ENCODE peak calls at places on chromosomes 11 and 22, in seven cellular contexts. Q is stimulated activated CD4-positive, alpha-beta T cell treated with anti-CD3 and anti-CD28 coated beads, Interleukin-15, amount 100 ng/mL, for 1 hour; L is HFF-Myc; U is anterior cingulate cortex; C is lung; Y is astrocyte of the spinal cord; N is GF-D8. B is an unnamed sample.

GRCh38 chr11:43576834-43577521 is 103.6 kb upstream of the HSD17B12 start:
- DNase-seq in L (no peak), C (no peak), Y (peak), N (no peak), U (no peak), Q (no peak), B (peak)

GRCh38 chr11:75625970-75626691 is 42.7 kb downstream of the MAP6 start:
- DNase-seq in N (no peak), Y (peak), C (peak), U (no peak), L (peak), Q (no peak), B (peak)

GRCh38 chr11:6298605-6299004 is 21.7 kb downstream of the CAVIN3 start:
- DNase-seq in C (no peak), Y (no peak), L (no peak), N (no peak), U (no peak), Q (no peak), B (no peak)

GRCh38 chr22:37455896-37456295 is 28.6 kb upstream of the ELFN2 start:
- DNase-seq in U (no peak), L (no peak), N (no peak), Y (no peak), Q (no peak), C (no peak), B (no peak)

GRCh38 chr22:33873186-33873585 is 47.1 kb downstream of the LARGE1 start:
- DNase-seq in Q (no peak), C (no peak), U (no peak), N (no peak), L (no peak), Y (no peak), B (no peak)

GRCh38 chr11:12187399-12187798 is 77.0 kb downstream of the MICAL2 start:
- DNase-seq in L (no peak), C (no peak), N (no peak), Y (peak), U (no peak), Q (no peak), B (peak)

GRCh38 chr11:120568572-120569307 is 57.2 kb downstream of the GRIK4 start:
- DNase-seq in Y (no peak), U (no peak), N (no peak), C (no peak), Q (no peak), L (no peak), B (no peak)

GRCh38 chr11:73376803-73377629 is 817 bp downstream of the RELT start:
- DNase-seq in U (peak), C (peak), Y (peak), Q (peak), L (no peak), N (peak), B (peak)

GRCh38 chr22:31944700-31945477 is 554 bp downstream of the YWHAH start:
- DNase-seq in N (no peak), Q (no peak), C (peak), U (no peak), L (no peak), Y (peak), B (no peak)

GRCh38 chr22:30871391-30872281 is 96.9 kb downstream of the MORC2 start:
- DNase-seq in Y (no peak), C (no peak), N (no peak), L (no peak), Q (no peak), U (no peak), B (no peak)

GRCh38 chr11:109033627-109034340 is 368.9 kb downstream of the DDX10 start:
- DNase-seq in N (no peak), L (peak), U (no peak), C (no peak), Y (peak), Q (no peak), B (no peak)

GRCh38 chr11:94671553-94672366 is 96.4 kb upstream of the AMOTL1 start:
- DNase-seq in C (no peak), Q (no peak), U (no peak), L (no peak), Y (no peak), N (no peak), B (no peak)

GRCh38 chr11:313787-314547 is at the start of gene IFITM1:
- DNase-seq in L (peak), Y (peak), U (no peak), N (peak), C (no peak), Q (no peak), B (no peak)

GRCh38 chr11:107710301-107710700 is 1.6 kb downstream of the SLN start:
- DNase-seq in Q (no peak), C (no peak), N (no peak), L (no peak), U (no peak), Y (no peak), B (no peak)

GRCh38 chr11:102347526-102348331 is 715 bp downstream of the BIRC2 start:
- DNase-seq in L (no peak), Q (no peak), U (no peak), N (peak), Y (peak), C (peak), B (peak)

GRCh38 chr11:66554602-66555001 is 7.9 kb downstream of the ACTN3 start:
- DNase-seq in N (no peak), U (no peak), Y (no peak), Q (no peak), C (no peak), L (no peak), B (no peak)

GRCh38 chr11:57347336-57347735 is 9.2 kb downstream of the P2RX3 start:
- DNase-seq in Y (no peak), L (no peak), U (no peak), Q (no peak), N (no peak), C (no peak), B (no peak)

B was measured in DMS79 treated with DMSO at 0.1 percent for 48 hours.